ENCODE peak calls at places on chromosomes 2 and 18, in ten cellular contexts. K is psoas muscle, R is astrocyte of the spinal cord, N is A549, F is AG09309, H is cardiac fibroblast, W is adrenal gland, D is Caco-2, Z is coronary artery, G is uterus. U is an unnamed sample.
A peak's percentile ranks its signal among the peaks of the same experiment; 100 is the strongest.

GRCh38 chr2:38898256-38898655 is 8.6 kb downstream of the ARHGEF33 start:
- DNase-seq in W (no peak), F (no peak), D (no peak), R (no peak), H (no peak), K (no peak), G (no peak), Z (no peak), N (no peak), U (no peak)

GRCh38 chr2:204613635-204614034 is 68.4 kb downstream of the PARD3B start:
- DNase-seq in D (no peak), K (no peak), W (no peak), R (no peak), H (no peak), F (no peak), G (no peak), Z (no peak), N (no peak), U (no peak)

GRCh38 chr2:158965731-158966130 is 2.7 kb upstream of the TANC1 start:
- DNase-seq in N (no peak), W (no peak), Z (no peak), R (no peak), F (no peak), K (no peak), H (peak; percentile 31), D (no peak), G (no peak), U (no peak)

GRCh38 chr2:143674055-143674454 is 544.8 kb downstream of the ARHGAP15 start:
- DNase-seq in N (no peak), H (no peak), K (no peak), D (no peak), Z (no peak), R (no peak), F (no peak), W (no peak), G (no peak), U (no peak)

GRCh38 chr2:142321706-142322280 is 191.0 kb upstream of the LRP1B start:
- DNase-seq in D (no peak), K (no peak), R (peak; percentile 23), F (no peak), N (no peak), W (no peak), H (no peak), Z (no peak), G (no peak), U (no peak)

GRCh38 chr2:3520591-3520990 is 1.3 kb upstream of the ADI1 start:
- DNase-seq in W (no peak), Z (peak; percentile 53), D (no peak), G (no peak), H (no peak), N (no peak), R (no peak), K (no peak), F (no peak), U (no peak)

GRCh38 chr2:84636080-84636971 is 120.0 kb downstream of the DNAH6 start:
- DNase-seq in D (no peak), Z (no peak), W (no peak), H (peak; percentile 7), N (no peak), F (no peak), K (no peak), R (no peak), G (no peak), U (peak; percentile 2)

GRCh38 chr2:74426181-74426758 is 4.7 kb downstream of the WDR54 start:
- DNase-seq in W (no peak), R (no peak), Z (no peak), H (no peak), F (no peak), G (peak; percentile 7), D (no peak), K (no peak), N (no peak), U (no peak)

GRCh38 chr2:75561566-75562512 is 1.1 kb upstream of the EVA1A start:
- DNase-seq in H (peak; percentile 50), R (peak; percentile 31), D (no peak), W (no peak), G (no peak), K (no peak), Z (no peak), F (no peak), N (no peak), U (no peak)

GRCh38 chr18:48715651-48716354 is 177.0 kb downstream of the CTIF start:
- DNase-seq in N (no peak), G (no peak), R (no peak), H (no peak), F (no peak), D (no peak), W (peak; percentile 62), Z (no peak), K (peak; percentile 27), U (peak; percentile 70)

GRCh38 chr2:165877565-165878550 is 75.7 kb downstream of the TTC21B start:
- DNase-seq in K (no peak), H (peak; percentile 81), G (no peak), D (no peak), Z (no peak), N (no peak), W (no peak), R (no peak), F (peak; percentile 61), U (peak; percentile 66)

GRCh38 chr18:51070545-51070944 is 40.5 kb downstream of the SMAD4 start:
- DNase-seq in N (no peak), D (no peak), K (no peak), H (peak; percentile 93), G (no peak), R (peak; percentile 87), W (no peak), Z (no peak), F (peak; percentile 83), U (peak; percentile 78)

GRCh38 chr2:70975237-70975636 is 3.2 kb upstream of the ANKRD53 start:
- DNase-seq in D (no peak), G (no peak), Z (peak; percentile 21), W (peak; percentile 10), F (no peak), K (no peak), N (no peak), H (no peak), R (no peak), U (no peak)

GRCh38 chr2:188333751-188334524 is 42.3 kb downstream of the GULP1 start:
- DNase-seq in W (no peak), G (no peak), H (peak; percentile 45), N (no peak), F (no peak), K (peak; percentile 13), Z (no peak), D (no peak), R (no peak), U (peak; percentile 57)

GRCh38 chr18:63999871-64000270 is 30.0 kb downstream of the SERPINB8 start:
- DNase-seq in W (no peak), F (no peak), R (no peak), H (no peak), G (no peak), Z (no peak), K (no peak), D (no peak), N (no peak), U (no peak)

GRCh38 chr18:63992751-63993150 is 22.9 kb downstream of the SERPINB8 start:
- DNase-seq in N (no peak), W (no peak), Z (no peak), K (no peak), R (no peak), G (no peak), F (no peak), H (no peak), D (no peak), U (no peak)

GRCh38 chr18:63997606-63998005 is 27.7 kb downstream of the SERPINB8 start:
- DNase-seq in D (no peak), H (no peak), G (no peak), N (no peak), F (peak; percentile 11), W (no peak), K (no peak), R (no peak), Z (no peak), U (no peak)

GRCh38 chr18:63997041-63997440 is 27.2 kb downstream of the SERPINB8 start:
- DNase-seq in N (no peak), F (no peak), W (no peak), D (no peak), Z (no peak), H (no peak), G (no peak), K (no peak), R (no peak), U (no peak)

GRCh38 chr18:63994783-63995399 is 25.0 kb downstream of the SERPINB8 start:
- DNase-seq in W (peak; percentile 39), N (peak; percentile 18), Z (no peak), D (no peak), F (no peak), G (peak; percentile 32), H (peak; percentile 68), R (peak; percentile 45), K (no peak), U (peak; percentile 77)
- TF ChIP-seq CTCF in W (peak; percentile 65), N (peak; percentile 58), Z (peak; percentile 83), D (peak; percentile 45), F (peak; percentile 91), G (peak; percentile 71), H (peak; percentile 92), R (peak; percentile 93), K (peak; percentile 69), U (peak; percentile 93)

DNA sequence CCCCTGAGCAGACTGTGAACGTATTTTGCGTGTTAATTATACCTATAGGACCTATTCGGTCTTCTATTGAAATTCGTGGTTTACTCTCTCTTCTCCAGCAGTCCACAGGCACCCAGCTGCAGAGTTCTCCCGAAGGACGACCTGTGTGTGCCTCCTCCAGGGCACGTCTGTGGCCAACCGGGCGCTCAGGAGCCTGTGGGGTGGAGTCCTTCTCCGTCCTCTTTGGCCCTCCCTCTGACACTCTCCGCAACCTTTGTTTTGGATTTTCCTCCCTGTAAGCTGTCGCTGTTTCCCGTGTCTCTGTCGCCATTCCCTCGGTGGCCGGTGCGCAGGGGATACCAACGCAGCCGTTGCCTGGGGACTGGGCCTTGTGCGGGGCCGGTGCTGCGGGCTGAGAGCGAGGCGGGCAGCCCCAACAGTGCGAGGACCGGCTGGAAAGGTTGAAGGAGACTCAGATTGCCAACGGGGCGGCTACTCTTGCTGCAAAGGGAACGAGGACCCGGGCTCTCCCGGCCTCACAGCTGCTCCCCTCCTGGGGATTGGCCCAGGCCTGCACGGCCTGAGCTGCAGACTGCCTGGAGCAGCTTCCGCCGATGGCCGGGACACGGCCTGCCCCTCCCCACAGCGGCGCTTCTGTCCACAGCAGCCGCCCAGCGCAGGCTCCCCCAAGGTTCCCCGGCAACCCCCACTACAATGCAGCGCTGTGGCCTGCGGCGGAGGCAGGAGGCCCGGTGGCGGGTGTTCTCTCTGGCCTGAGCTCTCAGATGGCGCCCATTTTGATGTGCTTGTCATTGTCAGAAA is 221.0 kb downstream of the MTX2 start:
- DNase-seq in N (no peak), R (peak; percentile 60), Z (no peak), H (peak; percentile 40), K (peak; percentile 52), F (no peak), G (peak; percentile 66), D (no peak), W (no peak), U (no peak)
- H3K4me3 ChIP-seq in N (no peak overlapping the region), R (no peak overlapping the region), Z (peak overlapping the region; percentile 45), H (no peak overlapping the region), K (peak overlapping the region; percentile 31), F (peak overlapping the region; percentile 5), G (peak overlapping the region; percentile 20), D (no peak overlapping the region), W (no peak overlapping the region), U (no peak overlapping the region)

GRCh38 chr2:202072226-202072625 is 829 bp upstream of the KIAA2012 start:
- DNase-seq in F (no peak), H (no peak), R (no peak), N (no peak), W (no peak), Z (no peak), K (no peak), G (no peak), D (no peak), U (no peak)
- TF ChIP-seq CTCF in F (peak; percentile 28), H (peak; percentile 28), R (peak; percentile 31), N (no peak), W (no peak), Z (no peak), K (peak; percentile 16), G (peak; percentile 11), D (peak; percentile 28), U (peak; percentile 20)

GRCh38 chr2:114122861-114123391 is 233.0 kb downstream of the ACTR3 start:
- DNase-seq in R (no peak), H (no peak), G (no peak), D (no peak), Z (no peak), F (no peak), K (no peak), N (no peak), W (no peak), U (no peak)
- H3K4me3 ChIP-seq in R (no peak overlapping the region), H (no peak overlapping the region), G (no peak overlapping the region), D (no peak overlapping the region), Z (no peak overlapping the region), F (no peak overlapping the region), K (no peak overlapping the region), N (no peak overlapping the region), W (no peak overlapping the region), U (no peak overlapping the region)

U was measured in fibroblast of the aortic adventitia.